ENCODE peak calls at places on chromosome 15, in five cellular contexts. G, D, I, N and T are unnamed samples.

GRCh38 chr15:59685737-59686297 is 3.3 kb downstream of the BNIP2 start:
- DNase-seq in D (peak; percentile 12), G (no peak), I (no peak), N (peak; percentile 43), T (no peak)

GRCh38 chr15:61503383-61503969 is 274.4 kb upstream of the RORA start:
- DNase-seq in I (no peak), N (no peak), D (no peak), G (no peak), T (no peak)

GRCh38 chr15:31274496-31275330 is 51.9 kb upstream of the KLF13 start:
- DNase-seq in N (peak; percentile 9), G (no peak), I (no peak), D (no peak), T (no peak)

GRCh38 chr15:84099181-84099580 is 136.4 kb upstream of the GOLGA6L4 start:
- DNase-seq in N (no peak), I (no peak), G (no peak), D (peak; percentile 38), T (no peak)

GRCh38 chr15:47194718-47195117 is 522.6 kb upstream of the SEMA6D start:
- DNase-seq in N (peak; percentile 20), G (no peak), D (peak; percentile 20), I (no peak), T (peak; percentile 4)

GRCh38 chr15:35078221-35078915 is 6.7 kb downstream of the NANOGP8 start:
- DNase-seq in N (peak; percentile 75), I (no peak), G (peak; percentile 41), D (peak; percentile 16), T (peak; percentile 44)

GRCh38 chr15:80242132-80242769 is 9.8 kb downstream of the CTXND1 start:
- DNase-seq in N (peak; percentile 16), G (no peak), D (peak; percentile 3), I (no peak), T (no peak)

GRCh38 chr15:41230345-41230649 is 260 bp downstream of the EXD1 start:
- DNase-seq in N (no peak), G (no peak), D (no peak), I (no peak), T (no peak)

GRCh38 chr15:61558172-61559146 is 329.4 kb upstream of the RORA start:
- DNase-seq in G (no peak), D (no peak), I (no peak), N (no peak), T (no peak)

GRCh38 chr15:40308844-40309189 is 1.1 kb upstream of the PLCB2 start:
- DNase-seq in G (no peak), D (no peak), N (no peak), I (no peak), T (no peak)

GRCh38 chr15:79595995-79596622 is 164.0 kb downstream of the MINAR1 start:
- DNase-seq in I (peak; percentile 12), N (peak; percentile 84), G (no peak), D (peak; percentile 81), T (peak; percentile 27)

GRCh38 chr15:35874260-35874905 is 328.4 kb upstream of the DPH6 start:
- DNase-seq in N (no peak), I (no peak), G (no peak), D (peak; percentile 92), T (peak; percentile 29)

GRCh38 chr15:67720556-67721175 is 104.6 kb upstream of the SKOR1 start:
- DNase-seq in G (no peak), N (no peak), I (no peak), D (no peak), T (no peak)

GRCh38 chr15:65212097-65212496 is 824 bp upstream of the CILP start:
- DNase-seq in I (peak; percentile 27), G (no peak), N (peak; percentile 52), D (no peak), T (no peak)

GRCh38 chr15:68993276-68993675 is 21.2 kb upstream of the NOX5 start:
- DNase-seq in D (no peak), G (no peak), I (no peak), N (no peak), T (no peak)

GRCh38 chr15:25877681-25878080 is 14.6 kb upstream of the ATP10A start:
- DNase-seq in I (no peak), N (no peak), G (no peak), D (no peak), T (no peak)

GRCh38 chr15:66652806-66653205 is 49.2 kb upstream of the SMAD6 start:
- DNase-seq in D (no peak), N (no peak), I (no peak), G (no peak), T (no peak)
- H3K27ac ChIP-seq in D (no peak overlapping the region), N (no peak overlapping the region), I (no peak overlapping the region), G (no peak overlapping the region), T (no peak overlapping the region)

GRCh38 chr15:100712226-100712625 is 109.8 kb downstream of the ASB7 start:
- DNase-seq in I (no peak), D (peak; percentile 55), N (no peak), G (peak; percentile 75), T (no peak)
- H3K27ac ChIP-seq in I (no peak overlapping the region), D (peak overlapping the region; percentile 99), N (no peak overlapping the region), G (peak overlapping the region; percentile 48), T (no peak overlapping the region)

GRCh38 chr15:74889390-74889881 is 406 bp upstream of the MPI start:
- DNase-seq in I (no peak), D (no peak), G (peak; percentile 39), N (peak; percentile 54), T (no peak)
- H3K27ac ChIP-seq in I (peak overlapping the region; percentile 71), D (no peak overlapping the region), G (peak overlapping the region; percentile 81), N (peak overlapping the region; percentile 54), T (no peak overlapping the region)

GRCh38 chr15:52217186-52217585 is 26.0 kb upstream of the GNB5 start:
- DNase-seq in I (no peak), D (no peak), G (no peak), N (no peak), T (no peak)
- H3K27ac ChIP-seq in I (no peak overlapping the region), D (no peak overlapping the region), G (no peak overlapping the region), N (no peak overlapping the region), T (no peak overlapping the region)

DNA sequence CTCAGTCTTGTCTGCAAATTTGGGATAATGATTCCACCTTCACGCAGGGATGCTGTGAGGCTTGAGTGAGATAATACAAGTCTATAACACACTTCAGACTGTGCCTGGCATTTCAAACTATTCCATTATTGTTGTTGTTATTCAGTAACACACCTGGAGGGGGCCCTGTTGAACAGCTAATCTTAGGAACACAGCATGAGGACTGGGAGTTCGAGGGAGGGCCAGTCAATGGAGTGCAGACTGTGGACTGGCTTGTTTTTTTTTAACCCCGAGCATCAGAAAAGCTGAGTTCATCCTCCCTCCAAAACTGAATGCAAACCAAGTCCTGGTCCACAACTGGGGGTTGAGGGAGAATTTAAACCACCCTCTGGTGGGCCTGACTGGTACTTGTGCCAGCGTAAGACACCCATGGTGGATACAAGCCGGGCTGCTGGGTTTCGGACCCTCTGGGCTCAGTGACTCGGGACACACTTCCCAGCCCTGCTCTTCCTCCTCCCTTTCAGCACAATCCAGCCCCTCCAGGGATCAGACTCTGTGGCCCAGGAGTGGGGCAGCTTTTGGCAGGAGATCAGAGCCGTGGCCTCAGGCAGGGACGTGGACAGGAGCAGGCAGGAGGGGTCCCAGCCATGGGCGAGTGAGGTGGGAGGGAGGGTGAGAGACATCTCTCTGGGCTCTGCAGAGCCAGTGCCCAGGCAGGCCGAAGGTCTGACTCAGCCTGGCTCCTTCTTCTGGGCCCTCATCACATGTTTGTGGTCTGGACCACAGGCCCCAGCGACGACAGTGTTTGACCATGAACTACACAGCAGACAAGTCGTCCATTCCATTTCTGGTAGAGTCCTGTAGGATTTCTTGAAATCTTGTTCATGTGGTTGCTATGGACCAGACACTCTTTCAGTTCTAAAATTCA is 36.3 kb upstream of the MEX3B start:
- DNase-seq in G (no peak), N (peak; percentile 43), D (peak; percentile 69), I (no peak), T (peak; percentile 63)
- H3K27ac ChIP-seq in G (no peak overlapping the region), N (no peak overlapping the region), D (no peak overlapping the region), I (no peak overlapping the region), T (peak overlapping the region; percentile 83)

GRCh38 chr15:58424722-58425121 is 7.1 kb upstream of the LIPC start:
- DNase-seq in N (no peak), D (no peak), I (no peak), G (no peak), T (no peak)

GRCh38 chr15:58426501-58426900 is 5.3 kb upstream of the LIPC start:
- DNase-seq in D (no peak), G (no peak), N (no peak), I (no peak), T (no peak)

GRCh38 chr15:58425834-58426233 is 6.0 kb upstream of the LIPC start:
- DNase-seq in N (no peak), I (no peak), G (no peak), D (no peak), T (no peak)

GRCh38 chr15:58423858-58424608 is 7.8 kb upstream of the LIPC start:
- DNase-seq in I (no peak), G (no peak), D (no peak), N (no peak), T (no peak)

DNA sequence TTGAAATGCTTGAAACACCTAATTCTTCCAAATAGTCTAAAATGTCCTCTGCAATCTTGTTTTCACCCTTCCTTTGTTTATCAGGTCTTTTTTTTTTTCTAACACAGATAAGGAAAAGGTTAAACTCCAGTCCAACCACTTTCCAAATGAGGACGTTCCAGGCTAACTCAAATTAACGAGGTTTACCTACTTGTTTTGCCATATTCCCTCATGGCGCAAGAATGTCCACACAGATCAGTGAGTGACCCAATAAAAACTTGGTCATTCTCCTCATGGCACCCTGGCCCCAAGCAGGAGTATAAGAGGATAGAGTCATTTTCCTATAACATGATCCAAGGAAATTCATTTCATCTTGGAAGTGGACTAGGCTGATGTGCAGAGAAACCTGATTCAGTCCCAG is 6.6 kb upstream of the LIPC start:
- DNase-seq in D (no peak), I (no peak), N (no peak), G (no peak), T (no peak)
- H3K27ac ChIP-seq in D (no peak overlapping the region), I (no peak overlapping the region), N (no peak overlapping the region), G (no peak overlapping the region), T (no peak overlapping the region)

GRCh38 chr15:88658070-88658965 is 19.5 kb downstream of the ISG20 start:
- DNase-seq in N (no peak), I (no peak), D (no peak), G (no peak), T (no peak)

GRCh38 chr15:88656760-88657221 is 18.0 kb downstream of the ISG20 start:
- DNase-seq in G (no peak), D (no peak), N (no peak), I (no peak), T (no peak)

GRCh38 chr15:88661041-88661765 is 22.4 kb downstream of the ISG20 start:
- DNase-seq in G (no peak), D (no peak), I (no peak), N (no peak), T (no peak)

GRCh38 chr15:88657326-88658069 is 18.7 kb downstream of the ISG20 start:
- DNase-seq in G (peak; percentile 37), N (peak; percentile 78), I (no peak), D (peak; percentile 55), T (no peak)

GRCh38 chr15:88658972-88659931 is 20.4 kb downstream of the ISG20 start:
- DNase-seq in N (no peak), G (no peak), D (peak; percentile 85), I (no peak), T (no peak)
- H3K27ac ChIP-seq in N (no peak overlapping the region), G (no peak overlapping the region), D (peak overlapping the region; percentile 67), I (no peak overlapping the region), T (no peak overlapping the region)

DNA sequence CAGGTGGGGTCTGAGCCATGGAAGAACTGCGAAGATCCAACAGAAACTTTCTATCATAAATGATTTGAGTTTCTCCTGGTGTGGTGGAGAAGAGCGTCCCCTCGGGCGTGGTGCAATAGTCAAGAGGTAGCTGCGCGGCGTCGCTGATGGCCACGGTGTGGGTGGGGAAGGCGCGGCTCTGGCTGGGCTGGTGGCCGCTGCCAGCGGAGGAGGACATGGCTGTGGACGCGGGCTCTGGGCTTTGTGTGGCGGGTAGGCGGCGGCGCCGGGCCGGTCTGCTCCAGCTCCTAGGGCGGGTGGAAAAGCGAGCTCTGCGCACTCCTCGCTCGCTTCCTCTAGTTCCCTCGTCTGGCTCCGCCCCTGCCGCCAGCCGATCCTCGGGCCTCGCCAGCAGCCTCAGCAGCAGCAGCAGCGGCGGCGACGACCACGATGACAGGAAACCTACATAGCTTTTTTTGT is 5.9 kb downstream of the STARD9 start:
- DNase-seq in I (peak; percentile 74), G (peak; percentile 85), D (peak; percentile 63), N (peak; percentile 90), T (no peak)
- H3K27ac ChIP-seq in I (peak overlapping the region; percentile 47), G (peak overlapping the region; percentile 83), D (no peak overlapping the region), N (peak overlapping the region; percentile 53), T (peak overlapping the region; percentile 39)